ENCODE peak calls at places on chromosomes 4 and X, in five cellular contexts. One of them, this sample, is unnamed.

GRCh38 chr4:54902261-54902660 is 223.1 kb downstream of the KDR start:
- DNase-seq in GM20000: no peak
- DNase-seq in Kasumi-1: no peak
- DNase-seq in DND-41: no peak
- DNase-seq in HAP-1: no peak
- DNase-seq in this sample: no peak

GRCh38 chr4:183816882-183817509 is 88.1 kb upstream of the STOX2 start:
- DNase-seq in GM20000: no peak
- DNase-seq in Kasumi-1: no peak
- DNase-seq in DND-41: no peak
- DNase-seq in HAP-1: no peak
- DNase-seq in this sample: no peak

GRCh38 chrX:139881572-139881971 is 51.3 kb downstream of the ATP11C start:
- DNase-seq in GM20000: no peak
- DNase-seq in Kasumi-1: no peak
- DNase-seq in DND-41: no peak
- DNase-seq in HAP-1: no peak
- DNase-seq in this sample: peak; percentile 92

GRCh38 chr4:1842993-1843448 is 12.9 kb downstream of the LETM1 start:
- DNase-seq in GM20000: no peak
- DNase-seq in Kasumi-1: no peak
- DNase-seq in DND-41: no peak
- DNase-seq in HAP-1: no peak
- DNase-seq in this sample: peak; percentile 81

GRCh38 chr4:36285784-36286480 is 4.5 kb downstream of the DTHD1 start:
- DNase-seq in GM20000: peak; percentile 60
- DNase-seq in Kasumi-1: peak; percentile 87
- DNase-seq in DND-41: peak; percentile 51
- DNase-seq in HAP-1: no peak
- DNase-seq in this sample: no peak

GRCh38 chr4:25760518-25761157 is 102.2 kb downstream of the SEL1L3 start:
- DNase-seq in GM20000: no peak
- DNase-seq in Kasumi-1: no peak
- DNase-seq in DND-41: no peak
- DNase-seq in HAP-1: no peak
- DNase-seq in this sample: peak; percentile 46

GRCh38 chrX:111568817-111569216 is 57.4 kb downstream of the SERTM2 start:
- DNase-seq in GM20000: no peak
- DNase-seq in Kasumi-1: no peak
- DNase-seq in DND-41: no peak
- DNase-seq in HAP-1: no peak
- DNase-seq in this sample: no peak

GRCh38 chr4:146051724-146052396 is 113.2 kb upstream of the ZNF827 start:
- DNase-seq in GM20000: no peak
- DNase-seq in Kasumi-1: no peak
- DNase-seq in DND-41: no peak
- DNase-seq in HAP-1: no peak
- DNase-seq in this sample: peak; percentile 82

GRCh38 chr4:10926025-10926424 is 241.5 kb upstream of the CLNK start:
- DNase-seq in GM20000: no peak
- DNase-seq in Kasumi-1: no peak
- DNase-seq in DND-41: no peak
- DNase-seq in HAP-1: no peak
- DNase-seq in this sample: peak; percentile 57

GRCh38 chr4:138334346-138335016 is 92.3 kb upstream of the SLC7A11 start:
- DNase-seq in GM20000: no peak
- DNase-seq in Kasumi-1: no peak
- DNase-seq in DND-41: no peak
- DNase-seq in HAP-1: no peak
- DNase-seq in this sample: no peak

GRCh38 chrX:135191838-135192237 is 20.6 kb upstream of the CT55 start:
- DNase-seq in GM20000: no peak
- DNase-seq in Kasumi-1: no peak
- DNase-seq in DND-41: no peak
- DNase-seq in HAP-1: no peak
- DNase-seq in this sample: no peak

GRCh38 chr4:155161357-155161756 is 47.1 kb upstream of the NPY2R start:
- DNase-seq in GM20000: no peak
- DNase-seq in Kasumi-1: no peak
- DNase-seq in DND-41: no peak
- DNase-seq in HAP-1: no peak
- DNase-seq in this sample: no peak

GRCh38 chr4:2652415-2653155 is 103.6 kb downstream of the TNIP2 start:
- DNase-seq in GM20000: no peak
- DNase-seq in Kasumi-1: no peak
- DNase-seq in DND-41: no peak
- DNase-seq in HAP-1: no peak
- DNase-seq in this sample: no peak

GRCh38 chr4:123116412-123116811 is 194.0 kb upstream of the NUDT6 start:
- DNase-seq in GM20000: no peak
- DNase-seq in Kasumi-1: no peak
- DNase-seq in DND-41: no peak
- DNase-seq in HAP-1: no peak
- DNase-seq in this sample: no peak

GRCh38 chr4:183284229-183284628 is 35.8 kb downstream of the CLDN22 start:
- DNase-seq in GM20000: no peak
- DNase-seq in Kasumi-1: no peak
- DNase-seq in DND-41: no peak
- DNase-seq in HAP-1: no peak
- DNase-seq in this sample: no peak

GRCh38 chrX:56000169-56000568 is 232.0 kb upstream of the KLF8 start:
- DNase-seq in GM20000: no peak
- DNase-seq in Kasumi-1: no peak
- DNase-seq in DND-41: no peak
- DNase-seq in HAP-1: no peak
- DNase-seq in this sample: no peak

GRCh38 chr4:38366451-38366850 is 297.5 kb upstream of the KLF3 start:
- DNase-seq in GM20000: peak; percentile 17
- DNase-seq in Kasumi-1: no peak
- DNase-seq in DND-41: no peak
- DNase-seq in HAP-1: no peak
- DNase-seq in this sample: peak; percentile 70

GRCh38 chr4:6577409-6577808 is 2.4 kb downstream of the MAN2B2 start:
- DNase-seq in GM20000: no peak
- DNase-seq in Kasumi-1: no peak
- DNase-seq in DND-41: no peak
- DNase-seq in HAP-1: no peak
- DNase-seq in this sample: no peak

GRCh38 chr4:41209187-41209586 is 5.2 kb downstream of the APBB2 start:
- DNase-seq in GM20000: no peak
- DNase-seq in Kasumi-1: no peak
- DNase-seq in DND-41: no peak
- DNase-seq in HAP-1: no peak
- DNase-seq in this sample: no peak

This sample was measured in fibroblast of the aortic adventitia.